ENCODE peak calls at places on chromosomes 12 and 14, in ten cellular contexts. E, U, Q, Y, P, D, S, W, B and H are unnamed samples.

GRCh38 chr14:98198385-98198784 is 1073.6 kb downstream of the BCL11B start:
- DNase-seq in Y (no peak), D (no peak), W (no peak), U (no peak), P (no peak), B (no peak), Q (no peak), S (peak), E (no peak), H (no peak)

GRCh38 chr12:50788562-50788961 is 24.7 kb downstream of the ATF1 start:
- DNase-seq in P (peak), S (no peak), U (no peak), Q (peak), D (no peak), B (no peak), E (no peak), Y (peak), W (no peak), H (peak)

GRCh38 chr14:69636718-69637480 is 25.5 kb downstream of the SUSD6 start:
- DNase-seq in U (no peak), Q (no peak), E (no peak), S (no peak), P (no peak), B (no peak), D (no peak), Y (no peak), W (no peak), H (no peak)

GRCh38 chr14:95862243-95862642 is 14.4 kb upstream of the TUNAR start:
- DNase-seq in U (no peak), Y (no peak), E (no peak), P (peak), D (no peak), S (no peak), W (no peak), Q (no peak), B (no peak), H (peak)

GRCh38 chr14:73251516-73252215 is 14.4 kb downstream of the PAPLN start:
- DNase-seq in S (no peak), W (no peak), U (no peak), P (no peak), D (no peak), Y (no peak), E (no peak), B (no peak), Q (no peak), H (no peak)

GRCh38 chr12:57580466-57580795 is 10.6 kb upstream of the PIP4K2C start:
- DNase-seq in Y (no peak), B (no peak), P (no peak), S (no peak), E (no peak), D (no peak), W (no peak), Q (no peak), U (no peak), H (no peak)

GRCh38 chr12:124910561-124911478 is 3.6 kb downstream of the UBC start:
- DNase-seq in S (peak), P (peak), Q (peak), E (no peak), W (no peak), U (no peak), D (no peak), Y (peak), B (no peak), H (peak)

GRCh38 chr14:73462078-73462715 is 3.9 kb upstream of the NUMB start:
- DNase-seq in B (no peak), P (peak), S (no peak), D (peak), E (peak), W (no peak), Y (peak), U (no peak), Q (peak), H (peak)

GRCh38 chr12:106581543-106582263 is 1.1 kb upstream of the RFX4 start:
- DNase-seq in D (no peak), W (no peak), P (peak), U (no peak), B (no peak), E (no peak), S (peak), Y (peak), Q (no peak), H (no peak)

GRCh38 chr12:94704452-94704871 is 54.1 kb upstream of the TMCC3 start:
- DNase-seq in W (no peak), Q (peak), D (peak), P (peak), S (no peak), B (no peak), U (no peak), E (no peak), Y (peak), H (peak)

GRCh38 chr14:24313912-24314311 is 2.6 kb downstream of the LTB4R start:
- DNase-seq in S (no peak), Q (no peak), B (no peak), P (no peak), U (no peak), Y (no peak), D (no peak), W (no peak), E (no peak), H (no peak)

GRCh38 chr14:74425525-74426201 is 347 bp downstream of the SYNDIG1L start:
- DNase-seq in D (no peak), Y (peak), U (peak), S (peak), P (no peak), Q (no peak), E (no peak), W (peak), B (peak), H (no peak)

GRCh38 chr12:2291182-2291832 is 238.5 kb downstream of the CACNA1C start:
- DNase-seq in W (no peak), P (peak), E (peak), Y (peak), U (no peak), D (peak), B (no peak), Q (no peak), S (peak), H (no peak)

GRCh38 chr14:36997843-36998242 is 174.6 kb downstream of the SLC25A21 start:
- DNase-seq in Y (no peak), Q (peak), W (no peak), D (peak), S (no peak), B (no peak), P (peak), E (no peak), U (no peak), H (peak)

GRCh38 chr12:74337951-74338350 is 199.7 kb upstream of the ATXN7L3B start:
- DNase-seq in W (no peak), U (no peak), P (peak), B (no peak), E (no peak), Y (peak), D (no peak), S (no peak), Q (peak), H (peak)

GRCh38 chr14:106080922-106081321 is 554.5 kb downstream of the TMEM121 start:
- DNase-seq in S (no peak), D (no peak), Y (no peak), W (no peak), B (no peak), Q (no peak), E (no peak), U (no peak), P (no peak), H (no peak)

GRCh38 chr12:77013091-77013490 is 52.3 kb downstream of the E2F7 start:
- DNase-seq in Q (peak), U (no peak), E (no peak), Y (no peak), D (no peak), S (no peak), B (no peak), W (no peak), P (no peak), H (peak)

GRCh38 chr14:69066396-69067171 is 86.3 kb downstream of the DCAF5 start:
- DNase-seq in Q (no peak), E (no peak), U (no peak), P (no peak), Y (no peak), B (no peak), D (no peak), W (no peak), S (no peak), H (no peak)

GRCh38 chr14:72401632-72402428 is 469.6 kb downstream of the RGS6 start:
- DNase-seq in B (peak), S (no peak), U (no peak), W (no peak), P (peak), Q (no peak), Y (no peak), E (no peak), D (no peak), H (no peak)

GRCh38 chr14:55332654-55333570 is 61.7 kb downstream of the FBXO34 start:
- DNase-seq in U (no peak), S (no peak), B (no peak), D (no peak), W (no peak), P (peak), Y (no peak), E (no peak), Q (no peak), H (peak)